ENCODE peak calls at places on chromosome 11, in nine cellular contexts. N is iris pigment epithelial cell; Q is glomerular endothelial cell; B is NCI-H1417; U is amniotic stem cell; J is stimulated activated CD8-positive, alpha-beta memory T cell treated with anti-CD3 and anti-CD28 coated beads, Interleukin-15, amount 100 ng/mL, for 1 hour; G is spleen; I is A549; C is activated T-helper 9 cell treated with anti-CD3 and anti-CD28 coated beads, Interleukin-2, amount 50 U/mL, for 16 hours. R is an unnamed sample.
A peak's percentile ranks its signal among the peaks of the same experiment; 100 is the strongest.

GRCh38 chr11:77725433-77725832 is 87.8 kb upstream of the CLNS1A start:
- DNase-seq in N (no peak), G (no peak), U (no peak), C (no peak), B (no peak), J (no peak), Q (no peak), I (no peak), R (peak; percentile 69)

GRCh38 chr11:22449441-22449840 is 111.3 kb downstream of the SLC17A6 start:
- DNase-seq in Q (no peak), C (no peak), N (peak; percentile 71), B (no peak), I (no peak), G (no peak), J (no peak), U (no peak), R (no peak)

GRCh38 chr11:119828011-119828410 is 99.0 kb upstream of the NECTIN1 start:
- DNase-seq in C (no peak), U (no peak), Q (no peak), I (no peak), G (no peak), B (peak; percentile 40), N (no peak), J (no peak), R (no peak)

GRCh38 chr11:128939591-128939990 is 3.1 kb downstream of the TP53AIP1 start:
- DNase-seq in I (no peak), C (no peak), U (no peak), N (no peak), Q (no peak), J (no peak), B (no peak), G (no peak), R (no peak)

GRCh38 chr11:33179431-33179830 is 18.2 kb upstream of the CSTF3 start:
- DNase-seq in J (no peak), G (no peak), Q (peak; percentile 52), I (no peak), B (no peak), N (peak; percentile 51), C (no peak), U (no peak), R (no peak)

GRCh38 chr11:17541330-17541885 is 2.8 kb downstream of the USH1C start:
- DNase-seq in J (no peak), Q (no peak), B (no peak), G (peak; percentile 42), C (no peak), U (no peak), I (no peak), N (no peak), R (no peak)

GRCh38 chr11:93740031-93740801 is 1.1 kb downstream of the TAF1D start:
- DNase-seq in Q (no peak), J (no peak), B (peak; percentile 38), I (no peak), C (peak; percentile 19), N (peak; percentile 62), G (peak; percentile 78), U (no peak), R (peak; percentile 80)

GRCh38 chr11:32029721-32030120 is 61.2 kb upstream of the RCN1 start:
- DNase-seq in I (no peak), B (no peak), C (no peak), N (peak; percentile 9), J (no peak), Q (no peak), U (no peak), G (no peak), R (no peak)

GRCh38 chr11:17504330-17505107 is 27.9 kb upstream of the ABCC8 start:
- DNase-seq in C (peak; percentile 57), N (peak; percentile 67), J (peak; percentile 68), G (peak; percentile 92), U (peak; percentile 47), Q (peak; percentile 20), B (peak; percentile 84), I (peak; percentile 83), R (peak; percentile 73)

GRCh38 chr11:57567512-57568329 is at the start of gene UBE2L6:
- DNase-seq in J (peak; percentile 26), U (no peak), I (peak; percentile 87), G (peak; percentile 95), C (peak; percentile 79), B (peak; percentile 90), N (peak; percentile 43), Q (no peak), R (peak; percentile 66)

GRCh38 chr11:44306469-44307244 is 3.3 kb downstream of the ALX4 start:
- DNase-seq in N (no peak), U (no peak), G (no peak), J (no peak), I (no peak), B (no peak), C (no peak), Q (no peak), R (no peak)

GRCh38 chr11:65278351-65278750 is 16.6 kb downstream of the POLA2 start:
- DNase-seq in I (no peak), B (no peak), U (no peak), C (no peak), N (peak; percentile 14), Q (no peak), J (no peak), G (no peak), R (no peak)

GRCh38 chr11:121540627-121541026 is 87.9 kb upstream of the SORL1-AS1 start:
- DNase-seq in N (peak; percentile 6), U (no peak), C (no peak), J (no peak), I (no peak), G (no peak), Q (no peak), B (peak; percentile 38), R (peak; percentile 23)

GRCh38 chr11:114011443-114011842 is 36.5 kb downstream of the HTR3A start:
- DNase-seq in G (no peak), B (no peak), Q (no peak), I (no peak), U (no peak), C (no peak), J (no peak), N (no peak), R (no peak)

GRCh38 chr11:87428266-87428665 is 390.5 kb downstream of the TMEM135 start:
- DNase-seq in C (no peak), U (no peak), I (no peak), G (no peak), N (peak; percentile 17), Q (no peak), J (no peak), B (no peak), R (no peak)

GRCh38 chr11:111422494-111423249 is 43.6 kb upstream of the POU2AF1 start:
- DNase-seq in Q (no peak), I (peak; percentile 6), U (peak; percentile 17), J (peak; percentile 14), B (peak; percentile 76), G (peak; percentile 86), C (peak; percentile 12), N (peak; percentile 46), R (peak; percentile 86)

GRCh38 chr11:22337571-22338464 is at the start of gene SLC17A6:
- DNase-seq in I (no peak), Q (no peak), J (no peak), U (peak; percentile 3), C (no peak), B (peak; percentile 64), G (no peak), N (peak; percentile 15), R (peak; percentile 37)

GRCh38 chr11:126611438-126611837 is 256.0 kb downstream of the ST3GAL4 start:
- DNase-seq in Q (no peak), B (no peak), C (no peak), U (no peak), I (no peak), G (no peak), J (no peak), N (no peak), R (no peak)

GRCh38 chr11:67301951-67302516 is 1.3 kb upstream of the SSH3 start:
- DNase-seq in G (peak; percentile 81), N (peak; percentile 91), J (no peak), B (peak; percentile 58), U (no peak), C (no peak), Q (no peak), I (no peak), R (no peak)

GRCh38 chr11:76102772-76103171 is 103.5 kb downstream of the WNT11 start:
- DNase-seq in G (no peak), U (no peak), B (no peak), C (no peak), J (no peak), N (peak; percentile 68), Q (no peak), I (no peak), R (no peak)

GRCh38 chr11:15769203-15769602 is 587.1 kb downstream of the SOX6 start:
- DNase-seq in U (no peak), I (no peak), J (no peak), N (no peak), B (no peak), Q (no peak), C (no peak), G (no peak), R (no peak)

GRCh38 chr11:35563413-35564245 is 38.2 kb upstream of the PAMR1 start:
- DNase-seq in J (no peak), Q (no peak), I (no peak), C (no peak), G (no peak), B (no peak), N (peak; percentile 48), U (no peak), R (no peak)

GRCh38 chr11:36376888-36377758 is 81.0 kb downstream of the PRR5L start:
- DNase-seq in B (peak; percentile 59), Q (no peak), N (peak; percentile 72), J (no peak), U (no peak), G (peak; percentile 90), C (peak; percentile 43), I (peak; percentile 52), R (no peak)

GRCh38 chr11:132901638-132902610 is 630.4 kb downstream of the OPCML start:
- DNase-seq in Q (no peak), I (no peak), B (no peak), U (no peak), J (no peak), N (no peak), G (no peak), C (no peak), R (no peak)

GRCh38 chr11:13831707-13832106 is 130.8 kb upstream of the SPON1 start:
- DNase-seq in C (no peak), B (peak; percentile 61), Q (no peak), N (peak; percentile 10), I (no peak), G (no peak), U (no peak), J (no peak), R (no peak)

GRCh38 chr11:118380571-118380970 is 20.8 kb upstream of the ATP5MG start:
- DNase-seq in B (no peak), J (no peak), C (no peak), N (peak; percentile 81), U (no peak), Q (no peak), G (no peak), I (no peak), R (no peak)

GRCh38 chr11:123547180-123547579 is 107.2 kb downstream of the SCN3B start:
- DNase-seq in C (no peak), J (no peak), Q (no peak), G (no peak), N (no peak), U (no peak), I (no peak), B (no peak), R (peak; percentile 57)

GRCh38 chr11:71305451-71306125 is 53.2 kb upstream of the SHANK2 start:
- DNase-seq in G (peak; percentile 60), C (no peak), J (no peak), I (no peak), N (no peak), Q (no peak), U (no peak), B (no peak), R (no peak)

GRCh38 chr11:43920598-43921419 is 21.6 kb upstream of the C11orf96 start:
- DNase-seq in C (no peak), I (peak; percentile 95), B (no peak), Q (peak; percentile 96), U (peak; percentile 97), J (no peak), N (peak; percentile 100), G (no peak), R (no peak)

GRCh38 chr11:35304393-35304790 is 115.0 kb downstream of the SLC1A2 start:
- DNase-seq in U (peak; percentile 20), G (no peak), C (no peak), I (peak; percentile 24), N (peak; percentile 74), J (no peak), Q (no peak), B (no peak), R (peak; percentile 26)

GRCh38 chr11:33613404-33613803 is 87.2 kb downstream of the C11orf91 start:
- DNase-seq in Q (no peak), J (no peak), I (no peak), U (no peak), B (no peak), N (no peak), C (no peak), G (no peak), R (no peak)